ENCODE peak calls at places on chromosome 5, in seven cellular contexts. N is keratinocyte, M is mammary epithelial cell, A is neural progenitor cell, I is HCT116, R is K562, H is GM23338. O is an unnamed sample.
A peak's percentile ranks its signal among the peaks of the same experiment; 100 is the strongest.

GRCh38 chr5:140548300-140548688 is 832 bp downstream of the EIF4EBP3 start:
- DNase-seq in A (no peak), M (no peak), N (no peak), H (peak; percentile 73), R (no peak), I (no peak), O (no peak)

GRCh38 chr5:42811591-42812392 is at the start of gene SELENOP:
- DNase-seq in M (peak; percentile 54), A (peak; percentile 69), R (peak; percentile 17), N (no peak), H (peak; percentile 75), I (peak; percentile 24), O (no peak)

GRCh38 chr5:146919304-146919703 is 40.7 kb upstream of the PPP2R2B start:
- DNase-seq in N (no peak), A (peak; percentile 79), M (no peak), I (no peak), R (no peak), H (peak; percentile 93), O (no peak)

GRCh38 chr5:179308563-179309382 is 36.5 kb downstream of the ADAMTS2 start:
- DNase-seq in M (no peak), R (no peak), H (no peak), A (no peak), N (no peak), I (no peak), O (no peak)

GRCh38 chr5:158373623-158374375 is 514.9 kb upstream of the CLINT1 start:
- DNase-seq in H (no peak), I (no peak), A (no peak), N (no peak), M (no peak), R (no peak), O (no peak)

GRCh38 chr5:179147991-179148702 is 88.0 kb downstream of the ZNF354C start:
- DNase-seq in I (no peak), A (no peak), M (no peak), R (no peak), H (no peak), N (no peak), O (no peak)

GRCh38 chr5:56610093-56610698 is 205.2 kb upstream of the MAP3K1 start:
- DNase-seq in H (no peak), N (no peak), I (no peak), M (peak; percentile 65), R (no peak), A (no peak), O (no peak)

GRCh38 chr5:126851441-126852103 is 74.6 kb downstream of the LMNB1 start:
- DNase-seq in M (no peak), N (no peak), A (no peak), R (no peak), I (no peak), H (no peak), O (no peak)

GRCh38 chr5:1437452-1437851 is 7.8 kb downstream of the SLC6A3 start:
- DNase-seq in H (peak; percentile 58), R (peak; percentile 43), M (peak; percentile 9), A (no peak), I (peak; percentile 4), N (no peak), O (no peak)

GRCh38 chr5:95761771-95762680 is 30.9 kb downstream of the RHOBTB3 start:
- DNase-seq in I (no peak), M (no peak), H (no peak), A (no peak), N (no peak), R (no peak), O (peak; percentile 93)

GRCh38 chr5:160171656-160172055 is 52.4 kb upstream of the PWWP2A start:
- DNase-seq in H (no peak), M (no peak), R (no peak), I (no peak), A (no peak), N (no peak), O (no peak)

GRCh38 chr5:54379590-54379989 is 69.2 kb upstream of the ARL15 start:
- DNase-seq in M (no peak), N (no peak), R (no peak), I (no peak), A (no peak), H (no peak), O (no peak)

GRCh38 chr5:149938272-149938671 is 6.3 kb downstream of the PDE6A start:
- DNase-seq in H (no peak), I (no peak), A (no peak), N (no peak), M (peak; percentile 89), R (no peak), O (peak; percentile 68)

GRCh38 chr5:38433160-38433861 is 123.1 kb downstream of the LIFR start:
- DNase-seq in H (no peak), A (no peak), I (no peak), N (no peak), R (no peak), M (no peak), O (peak; percentile 95)

GRCh38 chr5:39400711-39401385 is 23.9 kb downstream of the DAB2 start:
- DNase-seq in R (no peak), A (no peak), I (no peak), M (no peak), N (no peak), H (no peak), O (no peak)

GRCh38 chr5:7391215-7391614 is 4.7 kb upstream of the ADCY2 start:
- DNase-seq in R (no peak), H (peak; percentile 67), I (no peak), N (no peak), A (peak; percentile 54), M (no peak), O (peak; percentile 12)

GRCh38 chr5:150895431-150896428 is 9.1 kb downstream of the ZNF300 start:
- DNase-seq in H (peak; percentile 11), A (no peak), M (no peak), I (no peak), N (no peak), R (no peak), O (no peak)

GRCh38 chr5:446864-447263 is 3.9 kb downstream of the EXOC3 start:
- DNase-seq in N (no peak), I (peak; percentile 24), A (peak; percentile 57), M (peak; percentile 16), R (peak; percentile 46), H (peak; percentile 76), O (no peak)

GRCh38 chr5:74257645-74258328 is 382.7 kb downstream of the ENC1 start:
- DNase-seq in I (no peak), N (no peak), H (peak; percentile 30), M (no peak), A (no peak), R (peak; percentile 42), O (peak; percentile 48)

GRCh38 chr5:38463634-38464521 is 92.6 kb downstream of the LIFR start:
- DNase-seq in M (peak; percentile 85), A (no peak), N (no peak), H (no peak), I (peak; percentile 84), R (no peak), O (peak; percentile 95)

GRCh38 chr5:147520450-147520849 is 10.6 kb upstream of the DPYSL3 start:
- DNase-seq in M (peak; percentile 17), R (no peak), N (no peak), I (no peak), A (peak; percentile 13), H (peak; percentile 68), O (no peak)

DNA sequence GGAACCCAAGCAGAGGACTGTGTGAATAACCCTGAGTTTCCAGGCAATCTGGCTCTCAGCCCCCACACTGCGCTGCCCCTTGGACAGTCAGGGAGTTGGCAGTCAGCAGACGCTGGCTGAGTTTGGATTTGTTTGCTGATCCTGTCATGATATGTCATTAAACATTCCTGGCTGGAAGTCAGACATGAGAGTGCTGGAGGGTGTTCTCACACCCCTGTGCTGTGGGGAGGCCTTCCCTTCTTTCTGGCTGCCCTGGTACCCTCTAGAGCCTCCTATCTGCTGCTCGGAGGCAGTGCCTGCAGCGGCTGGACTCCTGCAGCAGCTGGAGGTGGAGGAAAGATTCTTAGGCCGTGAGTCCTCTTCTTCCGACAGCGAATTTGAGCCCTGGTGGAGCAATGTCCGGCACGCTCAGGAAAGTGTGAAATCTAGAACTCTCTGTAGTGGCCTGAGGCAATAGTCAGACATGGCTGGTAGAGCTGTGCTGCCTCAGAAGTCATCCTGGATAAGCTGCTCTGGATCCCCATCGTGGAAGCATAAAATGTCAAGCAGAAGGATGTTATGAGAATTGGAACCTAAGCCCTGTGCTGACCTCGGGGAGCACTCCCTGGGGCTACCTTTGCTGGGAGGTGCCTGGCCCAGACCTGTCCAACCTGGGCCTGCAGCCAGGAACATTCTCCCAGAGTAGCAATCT is 72.0 kb downstream of the PDE8B start:
- DNase-seq in M (peak; percentile 63), I (no peak), R (no peak), H (peak; percentile 27), N (no peak), A (peak; percentile 20), O (peak; percentile 26)
- TF ChIP-seq CTCF in M (peak; percentile 45), I (no peak), R (no peak), H (peak; percentile 25), N (no peak), A (no peak), O (peak; percentile 11)

DNA sequence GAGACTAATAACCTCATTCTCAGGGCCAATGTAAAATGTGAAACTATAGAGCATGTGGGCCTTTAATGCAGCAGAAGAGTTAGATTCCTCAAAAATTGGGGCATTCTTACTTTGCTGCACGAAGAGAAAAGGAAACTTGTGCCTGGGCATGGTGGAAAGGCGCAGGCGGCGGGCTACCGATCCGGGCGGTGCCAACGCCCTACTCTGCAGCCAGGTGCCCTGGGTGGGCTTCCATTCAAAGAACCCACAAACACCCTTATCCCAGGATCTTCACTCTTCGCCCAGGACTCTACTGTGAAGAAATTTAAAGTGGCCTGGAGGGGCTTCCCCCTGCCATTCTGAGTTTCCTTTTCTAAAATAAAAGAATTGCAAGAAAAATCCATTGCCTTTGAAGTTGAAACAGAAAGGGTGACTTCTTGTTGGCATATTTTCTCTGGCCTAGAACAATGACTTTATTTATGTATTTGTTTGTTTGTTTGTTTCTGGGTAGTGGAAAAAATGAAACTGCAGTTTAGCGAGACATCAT is 124.9 kb downstream of the TMEM161B start:
- DNase-seq in N (no peak), H (peak; percentile 3), R (no peak), M (no peak), I (no peak), A (peak; percentile 12), O (no peak)
- TF ChIP-seq EZH2 in N (no peak), H (peak; percentile 14), R (no peak), M (no peak), I (no peak), A (peak; percentile 80), O (no peak)

GRCh38 chr5:142087920-142088679 is 20.5 kb upstream of the NDFIP1 start:
- DNase-seq in A (no peak), H (no peak), M (no peak), I (no peak), N (no peak), R (no peak), O (no peak)
- H3K4me3 ChIP-seq in A (no peak overlapping the region), H (no peak overlapping the region), M (no peak overlapping the region), I (no peak overlapping the region), N (no peak overlapping the region), R (no peak overlapping the region), O (no peak overlapping the region)

DNA sequence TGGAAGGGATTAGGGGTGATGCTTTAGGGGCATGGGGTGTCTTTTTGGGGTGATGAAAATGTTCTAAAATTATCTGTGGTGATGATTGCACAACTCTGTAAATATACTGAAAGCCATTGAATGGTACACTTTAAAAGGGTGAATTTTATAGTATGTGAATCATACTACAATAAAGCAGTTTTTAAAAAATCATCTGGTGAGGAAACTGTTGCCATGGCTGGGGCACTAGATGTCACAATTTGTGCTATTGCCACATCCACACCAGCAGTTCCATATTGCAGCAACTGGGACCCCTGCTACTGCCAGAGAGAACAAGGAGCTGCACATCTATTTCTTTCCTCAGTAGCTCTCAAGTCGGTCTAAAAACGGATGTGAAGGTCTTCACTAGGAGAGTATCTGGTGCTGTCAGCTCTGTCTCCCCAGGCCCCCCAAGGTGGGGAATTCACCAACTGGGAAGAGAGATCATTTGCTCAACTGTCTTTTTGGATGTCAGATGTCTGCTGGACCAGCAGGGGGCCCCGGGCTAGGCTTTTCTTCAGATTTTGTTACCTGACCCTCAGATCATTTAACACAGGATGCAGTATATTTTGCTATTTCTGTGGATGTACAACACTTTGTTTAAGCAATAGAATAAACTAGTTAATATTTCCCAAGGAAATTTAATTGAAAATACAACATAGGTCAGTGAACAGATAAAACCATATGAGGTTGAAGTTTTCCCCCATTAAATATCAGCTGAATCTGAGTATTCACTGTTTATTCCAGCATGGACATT is 13.2 kb downstream of the CMYA5 start:
- DNase-seq in A (peak; percentile 49), M (peak; percentile 56), N (no peak), I (no peak), R (peak; percentile 46), H (peak; percentile 60), O (no peak)
- TF ChIP-seq CTCF in A (peak; percentile 62), M (peak; percentile 60), N (peak; percentile 56), I (peak; percentile 33), R (peak; percentile 68), H (peak; percentile 64), O (peak; percentile 50)